ENCODE peak calls at places on chromosomes 2 and 18, in seven cellular contexts. J is HFFc6; E is CD4-positive, alpha-beta T cell; N is pancreas; T is kidney epithelial cell; H is K562; O is cardiac fibroblast. K is an unnamed sample.

GRCh38 chr2:132253496-132254305 is 91.9 kb upstream of the ANKRD30BL start:
- DNase-seq in J (no peak), E (no peak), N (peak), T (no peak), H (no peak), O (no peak), K (no peak)

GRCh38 chr18:62957885-62958472 is 242.6 kb downstream of the PHLPP1 start:
- DNase-seq in J (peak), E (peak), N (no peak), T (no peak), H (no peak), O (peak), K (no peak)

GRCh38 chr2:229768235-229768634 is 53.9 kb upstream of the DNER start:
- DNase-seq in J (no peak), E (no peak), N (no peak), T (no peak), H (no peak), O (peak), K (no peak)

GRCh38 chr2:74887961-74888670 is 54.2 kb downstream of the HK2 start:
- DNase-seq in J (peak), E (no peak), N (no peak), T (no peak), H (no peak), O (no peak), K (no peak)

GRCh38 chr2:69238449-69239031 is 148.5 kb downstream of the GFPT1 start:
- DNase-seq in J (peak), E (no peak), N (no peak), T (no peak), H (no peak), O (no peak), K (no peak)

GRCh38 chr2:136143603-136144451 is 25.9 kb upstream of the CXCR4 start:
- DNase-seq in J (no peak), E (no peak), N (no peak), T (no peak), H (no peak), O (no peak), K (no peak)

GRCh38 chr18:13834501-13835015 is 10.6 kb downstream of the MC5R start:
- DNase-seq in J (no peak), E (no peak), N (no peak), T (no peak), H (no peak), O (no peak), K (no peak)

GRCh38 chr2:118431188-118431562 is 342.9 kb downstream of the INSIG2 start:
- DNase-seq in J (no peak), E (no peak), N (no peak), T (no peak), H (peak), O (peak), K (no peak)

GRCh38 chr18:27778441-27778840 is 398.5 kb downstream of the CDH2 start:
- DNase-seq in J (peak), E (no peak), N (no peak), T (no peak), H (no peak), O (peak), K (no peak)

GRCh38 chr18:79698668-79699335 is 19.2 kb downstream of the CTDP1 start:
- DNase-seq in J (peak), E (no peak), N (no peak), T (no peak), H (no peak), O (no peak), K (no peak)

GRCh38 chr18:13615432-13615861 is 110.9 kb downstream of the FAM210A start:
- DNase-seq in J (no peak), E (no peak), N (no peak), T (no peak), H (no peak), O (no peak), K (no peak)

GRCh38 chr2:195364015-195364965 is 292.7 kb upstream of the SLC39A10 start:
- DNase-seq in J (peak), E (no peak), N (no peak), T (no peak), H (no peak), O (peak), K (no peak)

GRCh38 chr2:71991397-71991796 is 156.3 kb downstream of the CYP26B1 start:
- DNase-seq in J (no peak), E (no peak), N (no peak), T (no peak), H (no peak), O (no peak), K (no peak)

GRCh38 chr2:71992036-71992435 is 155.6 kb downstream of the CYP26B1 start:
- DNase-seq in J (no peak), E (no peak), N (no peak), T (no peak), H (no peak), O (no peak), K (no peak)

GRCh38 chr2:71997843-71998242 is 149.8 kb downstream of the CYP26B1 start:
- DNase-seq in J (no peak), E (no peak), N (no peak), T (no peak), H (no peak), O (no peak), K (no peak)

GRCh38 chr2:71990826-71991225 is 156.8 kb downstream of the CYP26B1 start:
- DNase-seq in J (no peak), E (no peak), N (no peak), T (no peak), H (no peak), O (no peak), K (no peak)

DNA sequence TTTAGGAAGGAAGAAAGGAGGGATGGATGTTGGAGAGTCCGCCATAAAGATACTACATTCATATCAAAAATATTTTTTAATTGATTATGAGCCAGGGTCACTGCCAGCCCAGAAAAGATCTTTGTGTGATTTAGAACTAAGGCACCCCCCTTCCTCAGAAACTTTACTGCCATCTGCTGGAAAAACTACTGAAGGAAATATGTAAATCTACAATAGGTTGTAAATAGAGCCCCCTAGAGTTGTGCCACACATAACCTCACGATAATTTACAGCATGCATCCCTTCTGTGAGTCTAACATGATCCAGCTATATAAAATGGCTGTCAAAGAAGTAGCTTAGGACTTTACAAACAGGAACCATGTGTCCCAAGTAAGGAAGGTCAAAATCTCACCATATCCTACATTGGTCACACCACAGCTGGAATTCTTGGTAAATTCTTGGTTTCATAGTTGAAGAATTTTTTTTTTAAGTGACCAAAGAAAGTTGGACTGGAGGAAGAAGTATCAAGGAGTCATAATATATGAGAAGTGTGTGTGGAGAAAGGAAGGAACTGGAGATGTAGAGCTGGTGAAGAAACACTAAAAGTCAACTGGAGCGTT is 152.5 kb downstream of the CYP26B1 start:
- DNase-seq in J (peak), E (no peak), N (no peak), T (no peak), H (peak), O (peak), K (no peak)
- TF ChIP-seq CTCF in J (peak), E (no peak), N (no peak), T (peak), H (peak), O (peak), K (no peak)

GRCh38 chr2:233999182-233999581 is 51.3 kb upstream of the SPP2 start:
- DNase-seq in J (no peak), E (no peak), N (no peak), T (no peak), H (no peak), O (no peak), K (no peak)
- TF ChIP-seq CTCF in J (no peak), E (no peak), N (no peak), T (no peak), H (no peak), O (no peak), K (no peak)

GRCh38 chr2:84526562-84526961 is 10.3 kb downstream of the DNAH6 start:
- DNase-seq in J (peak), E (no peak), N (no peak), T (no peak), H (no peak), O (no peak), K (no peak)
- TF ChIP-seq CTCF in J (peak), E (peak), N (no peak), T (no peak), H (no peak), O (no peak), K (no peak)

GRCh38 chr2:42105330-42106256 is 57.8 kb downstream of the PKDCC start:
- DNase-seq in J (no peak), E (peak), N (no peak), T (no peak), H (no peak), O (peak), K (no peak)
- TF ChIP-seq CTCF in J (no peak), E (no peak), N (no peak), T (no peak), H (no peak), O (no peak), K (no peak)